ENCODE peak calls at places on chromosomes 6 and 20, in ten cellular contexts. B, S, G, Y, J, V, N, R, H and C are unnamed samples.

GRCh38 chr6:21082091-21082490 is 511.5 kb upstream of the SOX4 start:
- DNase-seq in B (no peak), S (no peak), G (no peak), Y (no peak), J (no peak), V (no peak), N (no peak), R (no peak), H (no peak), C (no peak)

GRCh38 chr6:21856096-21856825 is 262.7 kb downstream of the SOX4 start:
- DNase-seq in B (peak), S (no peak), G (no peak), Y (no peak), J (peak), V (no peak), N (peak), R (no peak), H (peak), C (no peak)

GRCh38 chr6:157981395-157982296 is at the start of gene SYNJ2:
- DNase-seq in B (peak), S (peak), G (peak), Y (peak), J (peak), V (peak), N (peak), R (peak), H (no peak), C (peak)

GRCh38 chr6:118882314-118882905 is 11.5 kb upstream of the ASF1A start:
- DNase-seq in B (no peak), S (no peak), G (no peak), Y (no peak), J (no peak), V (no peak), N (no peak), R (no peak), H (no peak), C (no peak)

GRCh38 chr20:34762031-34762555 is 57.9 kb downstream of the TP53INP2 start:
- DNase-seq in B (no peak), S (no peak), G (no peak), Y (no peak), J (no peak), V (no peak), N (no peak), R (no peak), H (no peak), C (no peak)

GRCh38 chr20:61643631-61644386 is 391.7 kb downstream of the CDH4 start:
- DNase-seq in B (no peak), S (no peak), G (no peak), Y (no peak), J (no peak), V (no peak), N (no peak), R (no peak), H (no peak), C (no peak)

GRCh38 chr6:44105146-44105545 is 22.1 kb downstream of the MRPL14 start:
- DNase-seq in B (peak), S (no peak), G (no peak), Y (no peak), J (peak), V (no peak), N (no peak), R (no peak), H (no peak), C (no peak)

GRCh38 chr20:51016521-51016920 is 6.4 kb downstream of the KCNG1 start:
- DNase-seq in B (no peak), S (no peak), G (no peak), Y (no peak), J (no peak), V (no peak), N (no peak), R (no peak), H (no peak), C (no peak)

GRCh38 chr20:23449400-23449799 is 3.3 kb downstream of the CST11 start:
- DNase-seq in B (no peak), S (no peak), G (no peak), Y (no peak), J (peak), V (no peak), N (peak), R (no peak), H (no peak), C (no peak)

GRCh38 chr6:50610562-50610961 is 102.8 kb upstream of the TFAP2D start:
- DNase-seq in B (no peak), S (no peak), G (no peak), Y (no peak), J (no peak), V (no peak), N (no peak), R (no peak), H (no peak), C (no peak)

GRCh38 chr6:139970591-139970991 is 596.1 kb upstream of the CITED2 start:
- DNase-seq in B (peak), S (no peak), G (no peak), Y (no peak), J (peak), V (no peak), N (no peak), R (no peak), H (no peak), C (no peak)

GRCh38 chr6:137099689-137100398 is 55.1 kb upstream of the IL20RA start:
- DNase-seq in B (no peak), S (no peak), G (no peak), Y (no peak), J (no peak), V (no peak), N (no peak), R (no peak), H (no peak), C (no peak)

GRCh38 chr20:1835126-1835525 is 60.1 kb upstream of the SIRPA start:
- DNase-seq in B (no peak), S (no peak), G (no peak), Y (no peak), J (no peak), V (no peak), N (no peak), R (no peak), H (no peak), C (no peak)

GRCh38 chr6:132768051-132768517 is 10.4 kb upstream of the VNN2 start:
- DNase-seq in B (peak), S (peak), G (peak), Y (peak), J (peak), V (peak), N (peak), R (no peak), H (no peak), C (peak)

GRCh38 chr6:35278708-35279107 is 18.9 kb upstream of the DEF6 start:
- DNase-seq in B (no peak), S (no peak), G (no peak), Y (no peak), J (no peak), V (no peak), N (no peak), R (no peak), H (no peak), C (no peak)

GRCh38 chr6:157774153-157775135 is 48.6 kb upstream of the SNX9 start:
- DNase-seq in B (peak), S (peak), G (no peak), Y (no peak), J (peak), V (no peak), N (no peak), R (no peak), H (no peak), C (peak)

GRCh38 chr6:148516116-148517016 is 173.7 kb downstream of the SASH1 start:
- DNase-seq in B (no peak), S (no peak), G (no peak), Y (no peak), J (no peak), V (no peak), N (peak), R (no peak), H (no peak), C (no peak)

GRCh38 chr20:17541996-17542395 is 10.8 kb upstream of the BFSP1 start:
- DNase-seq in B (peak), S (no peak), G (no peak), Y (no peak), J (peak), V (no peak), N (peak), R (no peak), H (no peak), C (no peak)

GRCh38 chr6:133326584-133326983 is 85.4 kb downstream of the EYA4 start:
- DNase-seq in B (no peak), S (no peak), G (no peak), Y (no peak), J (no peak), V (no peak), N (no peak), R (no peak), H (no peak), C (peak)

GRCh38 chr6:46674410-46674809 is 13.3 kb upstream of the TDRD6 start:
- DNase-seq in B (no peak), S (no peak), G (no peak), Y (no peak), J (no peak), V (no peak), N (no peak), R (no peak), H (no peak), C (no peak)

GRCh38 chr6:46676604-46677313 is 10.9 kb upstream of the TDRD6 start:
- DNase-seq in B (no peak), S (no peak), G (no peak), Y (no peak), J (no peak), V (no peak), N (no peak), R (no peak), H (no peak), C (no peak)

GRCh38 chr6:46677314-46677654 is 10.4 kb upstream of the TDRD6 start:
- DNase-seq in B (no peak), S (peak), G (no peak), Y (no peak), J (no peak), V (no peak), N (no peak), R (no peak), H (no peak), C (no peak)
- TF ChIP-seq CTCF in B (peak), S (peak), G (no peak), Y (no peak), J (peak), V (no peak), N (peak), R (no peak), H (peak), C (peak)

GRCh38 chr20:46519678-46520077 is 6.3 kb upstream of the ZNF334 start:
- DNase-seq in B (no peak), S (no peak), G (no peak), Y (no peak), J (no peak), V (no peak), N (no peak), R (no peak), H (no peak), C (no peak)

GRCh38 chr20:46523696-46524328 is 10.5 kb upstream of the ZNF334 start:
- DNase-seq in B (peak), S (peak), G (no peak), Y (peak), J (peak), V (no peak), N (peak), R (no peak), H (no peak), C (no peak)

GRCh38 chr20:46523108-46523507 is 9.7 kb upstream of the ZNF334 start:
- DNase-seq in B (no peak), S (peak), G (no peak), Y (no peak), J (no peak), V (no peak), N (no peak), R (no peak), H (no peak), C (no peak)

GRCh38 chr20:46520540-46520939 is 7.2 kb upstream of the ZNF334 start:
- DNase-seq in B (no peak), S (no peak), G (no peak), Y (no peak), J (no peak), V (no peak), N (no peak), R (no peak), H (no peak), C (no peak)

GRCh38 chr20:46520976-46521579 is 7.7 kb upstream of the ZNF334 start:
- DNase-seq in B (peak), S (peak), G (peak), Y (peak), J (peak), V (no peak), N (peak), R (no peak), H (peak), C (peak)
- TF ChIP-seq CTCF in B (peak), S (peak), G (peak), Y (peak), J (peak), V (peak), N (peak), R (peak), H (peak), C (peak)

GRCh38 chr6:2980465-2980855 is 9.1 kb upstream of the SERPINB6 start:
- DNase-seq in B (no peak), S (no peak), G (no peak), Y (no peak), J (no peak), V (no peak), N (peak), R (no peak), H (no peak), C (no peak)
- TF ChIP-seq CTCF in B (no peak), S (no peak), G (no peak), Y (no peak), J (no peak), V (no peak), N (no peak), R (no peak), H (no peak), C (no peak)

GRCh38 chr6:686528-686927 is 6.4 kb downstream of the EXOC2 start:
- DNase-seq in B (no peak), S (peak), G (no peak), Y (no peak), J (no peak), V (no peak), N (no peak), R (no peak), H (no peak), C (no peak)
- TF ChIP-seq CTCF in B (peak), S (peak), G (no peak), Y (no peak), J (peak), V (no peak), N (no peak), R (no peak), H (no peak), C (no peak)

DNA sequence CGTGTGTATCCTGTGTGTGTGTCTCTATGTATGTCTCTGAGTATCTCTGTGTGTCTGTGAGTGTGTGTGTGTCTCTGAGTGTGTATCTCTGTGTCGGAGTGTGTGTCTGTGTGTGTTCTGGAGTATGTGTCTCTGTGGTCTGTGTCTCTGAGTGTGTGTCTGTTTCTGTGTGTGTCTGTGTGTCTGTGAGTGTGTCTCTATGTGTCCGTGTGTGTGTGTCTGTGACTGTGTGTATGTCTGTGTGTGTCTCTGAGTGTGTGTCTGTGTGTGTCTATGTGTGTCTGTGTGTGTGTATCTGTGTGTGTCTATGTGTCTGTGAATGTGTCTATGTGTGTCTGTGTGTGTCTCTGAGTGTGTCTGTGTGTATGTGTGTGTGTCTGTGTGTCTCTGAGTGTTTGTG is 73.4 kb downstream of the SRC start:
- DNase-seq in B (no peak), S (no peak), G (no peak), Y (no peak), J (no peak), V (no peak), N (no peak), R (no peak), H (no peak), C (no peak)
- TF ChIP-seq CTCF in B (no peak), S (no peak), G (no peak), Y (no peak), J (no peak), V (no peak), N (no peak), R (no peak), H (no peak), C (no peak)

GRCh38 chr6:117167520-117168271 is 97.7 kb upstream of the VGLL2 start:
- DNase-seq in B (no peak), S (peak), G (no peak), Y (peak), J (no peak), V (no peak), N (peak), R (no peak), H (no peak), C (no peak)
- TF ChIP-seq CTCF in B (no peak), S (no peak), G (no peak), Y (no peak), J (no peak), V (no peak), N (peak), R (no peak), H (no peak), C (no peak)

GRCh38 chr6:32936247-32937152 is 4.3 kb downstream of the HLA-DMB start:
- DNase-seq in B (no peak), S (no peak), G (no peak), Y (no peak), J (no peak), V (no peak), N (no peak), R (no peak), H (no peak), C (no peak)
- TF ChIP-seq CTCF in B (no peak), S (no peak), G (no peak), Y (no peak), J (no peak), V (no peak), N (no peak), R (no peak), H (no peak), C (no peak)